ENCODE peak calls at places on chromosomes 12 and 14, in seven cellular contexts. S, M, J, V, D, X and I are unnamed samples.

GRCh38 chr14:92917041-92917940 is 5.7 kb upstream of the CHGA start:
- DNase-seq in M (no peak), S (no peak), J (no peak), V (no peak), X (no peak), D (no peak), I (no peak)

GRCh38 chr12:3097836-3098235 is 20.7 kb downstream of the TSPAN9 start:
- DNase-seq in J (no peak), M (no peak), X (no peak), V (no peak), S (no peak), D (no peak), I (no peak)

GRCh38 chr12:116855744-116856470 is 25.3 kb downstream of the HRK start:
- DNase-seq in X (no peak), D (no peak), S (no peak), M (no peak), V (no peak), J (no peak), I (no peak)

GRCh38 chr12:98644433-98644711 is 216 bp downstream of the IKBIP start:
- DNase-seq in X (no peak), S (no peak), V (no peak), D (no peak), M (peak; percentile 70), J (no peak), I (no peak)

GRCh38 chr12:12056951-12057350 is 13.8 kb upstream of the BCL2L14 start:
- DNase-seq in V (no peak), J (no peak), S (no peak), M (no peak), D (no peak), X (no peak), I (no peak)

GRCh38 chr12:95986635-95987535 is 9.3 kb downstream of the HAL start:
- DNase-seq in J (no peak), X (no peak), D (no peak), M (no peak), S (no peak), V (no peak), I (no peak)

GRCh38 chr14:103161054-103161397 is 37.8 kb downstream of the TNFAIP2 start:
- DNase-seq in S (no peak), V (no peak), X (no peak), D (peak; percentile 5), M (no peak), J (no peak), I (peak; percentile 77)

GRCh38 chr12:50192908-50193307 is 25.7 kb upstream of the CERS5 start:
- DNase-seq in X (no peak), J (no peak), S (no peak), M (peak; percentile 86), V (no peak), D (peak; percentile 77), I (no peak)

GRCh38 chr14:61527325-61528100 is 167.8 kb upstream of the HIF1A start:
- DNase-seq in M (peak; percentile 89), D (peak; percentile 92), S (no peak), X (no peak), J (no peak), V (no peak), I (peak; percentile 92)

GRCh38 chr14:87896393-87897380 is 96.3 kb downstream of the GALC start:
- DNase-seq in V (no peak), M (peak; percentile 59), X (no peak), D (peak; percentile 52), S (no peak), J (no peak), I (peak; percentile 32)

GRCh38 chr12:29148065-29148957 is 767 bp upstream of the FAR2 start:
- DNase-seq in M (no peak), D (no peak), S (peak; percentile 12), V (peak; percentile 20), J (no peak), X (no peak), I (peak; percentile 51)

GRCh38 chr14:74140374-74140850 is 55.7 kb downstream of the LIN52 start:
- DNase-seq in V (no peak), S (no peak), D (no peak), M (no peak), X (no peak), J (no peak), I (no peak)

GRCh38 chr12:6233121-6233971 is 33.1 kb downstream of the CD9 start:
- DNase-seq in X (peak; percentile 69), D (no peak), J (no peak), S (no peak), M (no peak), V (no peak), I (no peak)

GRCh38 chr12:7868391-7868790 is 4.3 kb downstream of the SLC2A14 start:
- DNase-seq in S (no peak), M (peak; percentile 15), X (no peak), J (no peak), V (no peak), D (peak; percentile 29), I (peak; percentile 8)

GRCh38 chr14:36866867-36867266 is 205.2 kb downstream of the PAX9 start:
- DNase-seq in J (no peak), M (no peak), S (no peak), D (no peak), X (no peak), V (no peak), I (no peak)

GRCh38 chr12:30730011-30730410 is 24.7 kb downstream of the CAPRIN2 start:
- DNase-seq in S (no peak), X (no peak), V (no peak), J (no peak), M (no peak), D (no peak), I (no peak)